ENCODE peak calls at places on chromosomes 6 and 20, in seven cellular contexts. Y is NCI-H1930; L is neural crest cell; R is Peyer's patch; Z is A549; P is T-cell; J is stimulated activated CD4-positive, alpha-beta T cell treated with anti-CD3 and anti-CD28 coated beads, Interleukin-12 subunit alpha, Interleukin-12 subunit beta, amount 100 ng/mL, for 48 hours. W is an unnamed sample.

GRCh38 chr20:10240655-10241054 is 22.0 kb downstream of the SNAP25 start:
- DNase-seq in Z (no peak), Y (peak), J (no peak), P (no peak), L (no peak), R (no peak), W (no peak)

GRCh38 chr20:41003143-41003932 is 25.3 kb upstream of the TOP1 start:
- DNase-seq in Y (no peak), J (peak), L (no peak), Z (peak), R (peak), P (peak), W (peak)

GRCh38 chr6:108896111-108896661 is 48.0 kb downstream of the ARMC2 start:
- DNase-seq in J (no peak), R (no peak), L (no peak), Z (no peak), Y (no peak), P (no peak), W (peak)

GRCh38 chr6:157328108-157328692 is 4.9 kb upstream of the TMEM242 start:
- DNase-seq in L (no peak), J (no peak), P (no peak), Z (no peak), R (no peak), Y (no peak), W (no peak)

GRCh38 chr6:12401200-12401599 is 111.0 kb downstream of the EDN1 start:
- DNase-seq in Z (no peak), P (no peak), Y (no peak), L (no peak), J (no peak), R (no peak), W (no peak)

GRCh38 chr20:17631576-17632319 is 50.3 kb downstream of the RRBP1 start:
- DNase-seq in J (no peak), Z (no peak), P (no peak), L (no peak), Y (no peak), R (peak), W (no peak)

GRCh38 chr20:38935285-38935684 is 9.1 kb downstream of the FAM83D start:
- DNase-seq in Y (no peak), Z (peak), P (no peak), L (no peak), R (no peak), J (no peak), W (peak)

GRCh38 chr6:78749326-78749725 is 118.0 kb upstream of the IRAK1BP1 start:
- DNase-seq in J (no peak), Y (no peak), Z (no peak), L (no peak), P (no peak), R (no peak), W (no peak)

GRCh38 chr6:157169656-157170055 is 153.7 kb downstream of the TMEM242 start:
- DNase-seq in P (no peak), R (no peak), Y (no peak), L (no peak), J (no peak), Z (no peak), W (no peak)

GRCh38 chr6:5333653-5334052 is 72.3 kb downstream of the FARS2 start:
- DNase-seq in R (no peak), P (no peak), Y (no peak), J (no peak), L (no peak), Z (no peak), W (no peak)

GRCh38 chr6:158232445-158233213 is 64.5 kb downstream of the GTF2H5 start:
- DNase-seq in L (peak), Z (peak), P (peak), R (peak), Y (no peak), J (no peak), W (peak)

GRCh38 chr6:90286884-90287488 is 9.7 kb downstream of the BACH2 start:
- DNase-seq in P (no peak), R (peak), Z (peak), J (peak), Y (no peak), L (peak), W (peak)